ENCODE peak calls at places on chromosomes 12 and 14, in eight cellular contexts. C, Z, A, W, R, Q, J and G are unnamed samples.

GRCh38 chr12:67648306-67649164 is at the start of gene DYRK2:
- DNase-seq in C (peak; percentile 74), Z (peak; percentile 27), A (peak; percentile 99), W (peak; percentile 77), R (peak; percentile 44), Q (peak; percentile 79), J (peak; percentile 89), G (no peak)

GRCh38 chr14:76985021-76985420 is 43.5 kb downstream of the IRF2BPL start:
- DNase-seq in C (no peak), Z (no peak), A (no peak), W (no peak), R (peak; percentile 11), Q (no peak), J (no peak), G (no peak)

GRCh38 chr12:278046-278445 is 15.4 kb upstream of the SLC6A13 start:
- DNase-seq in C (no peak), Z (no peak), A (no peak), W (no peak), R (no peak), Q (no peak), J (no peak), G (no peak)

GRCh38 chr14:106657460-106657859 is 1131.1 kb downstream of the TMEM121 start:
- DNase-seq in C (no peak), Z (no peak), A (no peak), W (no peak), R (no peak), Q (peak; percentile 50), J (peak; percentile 27), G (no peak)

GRCh38 chr12:3789838-3790237 is 36.9 kb upstream of the CRACR2A start:
- DNase-seq in C (no peak), Z (no peak), A (no peak), W (no peak), R (no peak), Q (no peak), J (no peak), G (no peak)

GRCh38 chr14:32372154-32372553 is 43.1 kb downstream of the AKAP6 start:
- DNase-seq in C (no peak), Z (no peak), A (peak; percentile 57), W (no peak), R (peak; percentile 74), Q (no peak), J (no peak), G (no peak)

GRCh38 chr12:18275974-18276373 is 14.7 kb downstream of the PIK3C2G start:
- DNase-seq in C (peak; percentile 11), Z (peak; percentile 4), A (no peak), W (no peak), R (no peak), Q (no peak), J (no peak), G (no peak)

GRCh38 chr12:132197581-132198281 is 53.5 kb downstream of the NOC4L start:
- DNase-seq in C (no peak), Z (no peak), A (no peak), W (no peak), R (no peak), Q (no peak), J (no peak), G (no peak)

GRCh38 chr12:91974541-91974940 is 171.1 kb downstream of the BTG1 start:
- DNase-seq in C (no peak), Z (no peak), A (peak; percentile 56), W (no peak), R (no peak), Q (no peak), J (no peak), G (no peak)

GRCh38 chr12:50786498-50787231 is 22.8 kb downstream of the ATF1 start:
- DNase-seq in C (peak; percentile 83), Z (peak; percentile 94), A (peak; percentile 43), W (no peak), R (peak; percentile 81), Q (no peak), J (no peak), G (no peak)

GRCh38 chr14:57420986-57421385 is 30.6 kb downstream of the NAA30 start:
- DNase-seq in C (no peak), Z (no peak), A (no peak), W (no peak), R (no peak), Q (no peak), J (no peak), G (no peak)

GRCh38 chr12:77685112-77685511 is 145.6 kb upstream of the NAV3 start:
- DNase-seq in C (peak; percentile 28), Z (peak; percentile 71), A (peak; percentile 68), W (peak; percentile 1), R (peak; percentile 64), Q (no peak), J (peak; percentile 84), G (peak; percentile 25)

GRCh38 chr14:69260979-69261605 is 1.1 kb downstream of the GALNT16 start:
- DNase-seq in C (no peak), Z (no peak), A (peak; percentile 92), W (peak; percentile 82), R (no peak), Q (peak; percentile 7), J (no peak), G (no peak)

GRCh38 chr12:19444097-19444496 is 4.8 kb downstream of the AEBP2 start:
- DNase-seq in C (no peak), Z (no peak), A (no peak), W (no peak), R (no peak), Q (no peak), J (no peak), G (no peak)

GRCh38 chr14:77347746-77348145 is 26.9 kb downstream of the GSTZ1 start:
- DNase-seq in C (no peak), Z (no peak), A (no peak), W (no peak), R (no peak), Q (no peak), J (no peak), G (no peak)

GRCh38 chr12:131388164-131388795 is 322.6 kb upstream of the SFSWAP start:
- DNase-seq in C (no peak), Z (no peak), A (peak; percentile 70), W (no peak), R (no peak), Q (no peak), J (no peak), G (no peak)

GRCh38 chr14:37157987-37158386 is 14.4 kb downstream of the SLC25A21 start:
- DNase-seq in C (no peak), Z (no peak), A (no peak), W (no peak), R (no peak), Q (no peak), J (no peak), G (no peak)

GRCh38 chr14:30287579-30288445 is 271.1 kb upstream of the G2E3 start:
- DNase-seq in C (no peak), Z (no peak), A (no peak), W (no peak), R (no peak), Q (no peak), J (no peak), G (no peak)

GRCh38 chr12:94609917-94610443 is 40.4 kb downstream of the TMCC3 start:
- DNase-seq in C (no peak), Z (no peak), A (no peak), W (no peak), R (no peak), Q (no peak), J (no peak), G (no peak)

GRCh38 chr14:89013098-89013504 is 188.7 kb downstream of the TTC8 start:
- DNase-seq in C (peak; percentile 46), Z (peak; percentile 50), A (no peak), W (no peak), R (no peak), Q (no peak), J (no peak), G (peak; percentile 63)

GRCh38 chr12:44053550-44054243 is 217.8 kb downstream of the TMEM117 start:
- DNase-seq in C (no peak), Z (no peak), A (peak; percentile 66), W (no peak), R (no peak), Q (no peak), J (no peak), G (no peak)

GRCh38 chr14:95660550-95661515 is 25.4 kb upstream of the TCL1B start:
- DNase-seq in C (no peak), Z (no peak), A (no peak), W (no peak), R (no peak), Q (no peak), J (no peak), G (no peak)

GRCh38 chr12:38053655-38054464 is 262.7 kb upstream of the ALG10B start:
- DNase-seq in C (no peak), Z (no peak), A (no peak), W (no peak), R (no peak), Q (no peak), J (peak; percentile 23), G (no peak)